ENCODE peak calls at places on chromosome 1, in seven cellular contexts. G, W, H, O, Y, L and R are unnamed samples.

GRCh38 chr1:31487143-31487542 is 74.1 kb downstream of the SERINC2 start:
- DNase-seq in O (no peak), W (no peak), G (no peak), H (no peak), Y (no peak), L (no peak), R (no peak)

GRCh38 chr1:46532498-46533178 is 18.8 kb downstream of the KNCN start:
- DNase-seq in Y (peak), O (peak), W (peak), L (no peak), G (peak), H (peak), R (peak)

GRCh38 chr1:61121631-61122030 is 39.3 kb downstream of the NFIA start:
- DNase-seq in Y (no peak), G (peak), W (no peak), O (no peak), L (no peak), H (no peak), R (no peak)

GRCh38 chr1:246781212-246781611 is 57.0 kb downstream of the SCCPDH start:
- DNase-seq in H (no peak), G (no peak), O (no peak), Y (no peak), W (no peak), L (no peak), R (no peak)

GRCh38 chr1:182170941-182171461 is 109.5 kb upstream of the ZNF648 start:
- DNase-seq in W (no peak), H (no peak), Y (no peak), O (no peak), L (no peak), G (peak), R (no peak)

GRCh38 chr1:115829023-115829674 is 11.8 kb downstream of the NHLH2 start:
- DNase-seq in Y (no peak), G (no peak), W (peak), L (peak), H (no peak), O (no peak), R (no peak)

GRCh38 chr1:53362270-53362669 is 34.4 kb upstream of the LRP8 start:
- DNase-seq in L (no peak), G (no peak), Y (no peak), W (no peak), H (no peak), O (no peak), R (no peak)

GRCh38 chr1:99943238-99943794 is 26.5 kb upstream of the SLC35A3 start:
- DNase-seq in Y (no peak), H (no peak), G (no peak), L (no peak), O (no peak), W (peak), R (no peak)

GRCh38 chr1:204672069-204672468 is 13.5 kb downstream of the LRRN2 start:
- DNase-seq in Y (no peak), W (no peak), H (no peak), L (no peak), G (no peak), O (no peak), R (no peak)

GRCh38 chr1:151990856-151991198 is 2.8 kb downstream of the S100A10 start:
- DNase-seq in W (peak), H (no peak), G (peak), O (no peak), L (no peak), Y (no peak), R (no peak)

GRCh38 chr1:22831729-22832413 is 121.2 kb downstream of the EPHB2 start:
- DNase-seq in L (peak), H (no peak), G (no peak), Y (no peak), W (peak), O (no peak), R (no peak)

GRCh38 chr1:21653744-21654100 is 15.4 kb downstream of the RAP1GAP start:
- DNase-seq in H (no peak), L (no peak), O (no peak), G (peak), Y (no peak), W (no peak), R (no peak)

GRCh38 chr1:7896994-7897393 is 43.6 kb downstream of the TNFRSF9 start:
- DNase-seq in O (no peak), Y (no peak), H (no peak), G (no peak), W (no peak), L (no peak), R (no peak)

GRCh38 chr1:66575739-66576138 is 41.8 kb downstream of the SGIP1 start:
- DNase-seq in H (no peak), O (no peak), L (no peak), Y (no peak), W (no peak), G (no peak), R (no peak)

GRCh38 chr1:219585837-219586465 is 27.0 kb downstream of the ZC3H11B start:
- DNase-seq in Y (peak), W (no peak), L (no peak), H (no peak), O (no peak), G (no peak), R (no peak)

GRCh38 chr1:69103213-69103612 is 464.5 kb upstream of the LRRC7 start:
- DNase-seq in Y (no peak), H (no peak), G (no peak), W (no peak), L (no peak), O (no peak), R (no peak)

GRCh38 chr1:244502630-244503029 is 41.6 kb downstream of the CATSPERE start:
- DNase-seq in H (no peak), G (no peak), O (no peak), Y (no peak), W (no peak), L (no peak), R (no peak)

GRCh38 chr1:32337855-32338636 is 2.0 kb upstream of the MARCKSL1 start:
- DNase-seq in G (peak), H (no peak), O (no peak), W (peak), Y (peak), L (peak), R (no peak)

GRCh38 chr1:117599822-117600221 is 6.0 kb upstream of the TENT5C start:
- DNase-seq in Y (no peak), G (no peak), W (no peak), O (no peak), L (no peak), H (no peak), R (no peak)

GRCh38 chr1:164510435-164510834 is 48.5 kb upstream of the PBX1 start:
- DNase-seq in G (no peak), H (no peak), Y (no peak), L (no peak), W (no peak), O (no peak), R (no peak)

GRCh38 chr1:190144650-190145049 is 333.0 kb downstream of the BRINP3 start:
- DNase-seq in O (no peak), G (no peak), L (no peak), Y (no peak), H (no peak), W (no peak), R (no peak)

GRCh38 chr1:240765732-240766363 is 153.9 kb upstream of the GREM2 start:
- DNase-seq in L (no peak), Y (no peak), G (no peak), O (no peak), H (no peak), W (peak), R (no peak)